ENCODE peak calls at places on chromosomes 3 and 15, in four cellular contexts. H is NCI-H446, V is OCI-LY7, G is HFF-Myc. S is an unnamed sample.
A peak's percentile ranks its signal among the peaks of the same experiment; 100 is the strongest.

GRCh38 chr15:71052356-71052755 is 62.9 kb upstream of the THSD4 start:
- DNase-seq in H (no peak), V (no peak), G (no peak), S (no peak)

GRCh38 chr3:171904829-171905228 is 61.7 kb downstream of the TMEM212 start:
- DNase-seq in H (no peak), V (no peak), G (peak; percentile 61), S (no peak)

GRCh38 chr15:69760890-69761568 is 308.4 kb downstream of the RPLP1 start:
- DNase-seq in H (no peak), V (peak; percentile 57), G (peak; percentile 82), S (no peak)

GRCh38 chr15:77029166-77030041 is 34.5 kb downstream of the PSTPIP1 start:
- DNase-seq in H (no peak), V (no peak), G (no peak), S (no peak)

GRCh38 chr3:184546252-184546651 is 15.3 kb upstream of the EPHB3 start:
- DNase-seq in H (no peak), V (peak; percentile 25), G (no peak), S (no peak)

GRCh38 chr3:40996382-40996781 is 202.9 kb upstream of the CTNNB1 start:
- DNase-seq in H (no peak), V (no peak), G (no peak), S (no peak)

GRCh38 chr15:91412529-91412928 is 312.5 kb downstream of the SV2B start:
- DNase-seq in H (no peak), V (no peak), G (no peak), S (no peak)

GRCh38 chr3:81658322-81658997 is 103.0 kb downstream of the GBE1 start:
- DNase-seq in H (no peak), V (no peak), G (no peak), S (no peak)

GRCh38 chr3:78645628-78646310 is 1122.0 kb downstream of the ROBO1 start:
- DNase-seq in H (peak; percentile 74), V (peak; percentile 56), G (peak; percentile 68), S (no peak)

S was measured in DMS 273 treated with DMSO at 0.1 percent for 48 hours.